ENCODE peak calls at places on chromosomes 11 and 22, in four cellular contexts. R is hepatocyte, Q is right lobe of liver, W is mucosa of descending colon. G is an unnamed sample. For H3K9me3, the result is how much of the 10 kb centered on the place peaks cover.

GRCh38 chr11:106614280-106614679 is 404.0 kb downstream of the GUCY1A2 start:
- DNase-seq in R (no peak), Q (no peak), W (no peak), G (no peak)

GRCh38 chr11:65180877-65181568 is 705 bp upstream of the CAPN1 start:
- DNase-seq in R (peak), Q (no peak), W (peak), G (peak)

GRCh38 chr22:30275625-30276024 is 9.0 kb upstream of the OSM start:
- DNase-seq in R (no peak), Q (no peak), W (no peak), G (no peak)

GRCh38 chr11:46458491-46458890 is 66.9 kb upstream of the CHRM4 start:
- DNase-seq in R (no peak), Q (no peak), W (no peak), G (no peak)

GRCh38 chr11:130719516-130719915 is 196.8 kb downstream of the SNX19 start:
- DNase-seq in R (no peak), Q (no peak), W (no peak), G (no peak)

GRCh38 chr11:35355102-35355749 is 64.1 kb downstream of the SLC1A2 start:
- DNase-seq in R (no peak), Q (no peak), W (no peak), G (no peak)

GRCh38 chr11:70675697-70676374 is 277.5 kb downstream of the CTTN start:
- DNase-seq in R (peak), Q (no peak), W (peak), G (peak)

GRCh38 chr11:83862691-83863090 is 576.5 kb upstream of the CCDC90B start:
- DNase-seq in R (no peak), Q (no peak), W (no peak), G (no peak)

GRCh38 chr22:40919446-40919845 is 31.7 kb upstream of the RBX1 start:
- DNase-seq in R (no peak), Q (no peak), W (no peak), G (no peak)

GRCh38 chr22:30546616-30547015 is at the start of gene SEC14L6:
- DNase-seq in R (no peak), Q (no peak), W (no peak), G (no peak)

GRCh38 chr11:12537778-12538401 is 136.3 kb upstream of the TEAD1 start:
- DNase-seq in R (no peak), Q (no peak), W (no peak), G (no peak)

GRCh38 chr11:16817321-16817720 is 78.9 kb downstream of the C11orf58 start:
- DNase-seq in R (no peak), Q (no peak), W (no peak), G (no peak)

GRCh38 chr22:30411780-30412179 is 13.8 kb upstream of the MTFP1 start:
- DNase-seq in R (no peak), Q (no peak), W (no peak), G (no peak)

GRCh38 chr11:68470304-68470811 is 9.8 kb downstream of the PPP6R3 start:
- DNase-seq in R (no peak), Q (no peak), W (no peak), G (no peak)

GRCh38 chr11:68314886-68315580 is 2.6 kb downstream of the LRP5 start:
- DNase-seq in R (peak), Q (peak), W (peak), G (peak)

GRCh38 chr11:96943970-96944369 is 554.2 kb downstream of the JRKL start:
- DNase-seq in R (no peak), Q (no peak), W (no peak), G (peak)

GRCh38 chr11:76329084-76329648 is 51.8 kb downstream of the THAP12 start:
- DNase-seq in R (peak), Q (no peak), W (no peak), G (no peak)

GRCh38 chr11:19719960-19720359 is 7.3 kb downstream of the NAV2 start:
- DNase-seq in R (no peak), Q (no peak), W (no peak), G (no peak)

GRCh38 chr11:12973529-12974181 is 35.5 kb upstream of the RASSF10 start:
- DNase-seq in R (no peak), Q (no peak), W (no peak), G (peak)

GRCh38 chr22:28822930-28823481 is 22.6 kb upstream of the XBP1 start:
- DNase-seq in R (peak), Q (no peak), W (peak), G (no peak)

GRCh38 chr11:114818382-114818781 is 140.1 kb downstream of the NXPE2 start:
- DNase-seq in R (no peak), Q (no peak), W (no peak), G (no peak)

GRCh38 chr11:75768112-75768908 is at the start of gene DGAT2:
- DNase-seq in R (peak), Q (peak), W (peak), G (peak)

GRCh38 chr11:6273188-6273587 is 13.6 kb downstream of the CCKBR start:
- DNase-seq in R (no peak), Q (no peak), W (no peak), G (no peak)

GRCh38 chr11:6270584-6271246 is 11.1 kb downstream of the CCKBR start:
- DNase-seq in R (no peak), Q (no peak), W (no peak), G (no peak)

GRCh38 chr11:6271598-6271997 is 12.0 kb downstream of the CCKBR start:
- DNase-seq in R (no peak), Q (no peak), W (no peak), G (no peak)

GRCh38 chr11:6268811-6269210 is 9.2 kb downstream of the CCKBR start:
- DNase-seq in R (no peak), Q (no peak), W (no peak), G (no peak)

DNA sequence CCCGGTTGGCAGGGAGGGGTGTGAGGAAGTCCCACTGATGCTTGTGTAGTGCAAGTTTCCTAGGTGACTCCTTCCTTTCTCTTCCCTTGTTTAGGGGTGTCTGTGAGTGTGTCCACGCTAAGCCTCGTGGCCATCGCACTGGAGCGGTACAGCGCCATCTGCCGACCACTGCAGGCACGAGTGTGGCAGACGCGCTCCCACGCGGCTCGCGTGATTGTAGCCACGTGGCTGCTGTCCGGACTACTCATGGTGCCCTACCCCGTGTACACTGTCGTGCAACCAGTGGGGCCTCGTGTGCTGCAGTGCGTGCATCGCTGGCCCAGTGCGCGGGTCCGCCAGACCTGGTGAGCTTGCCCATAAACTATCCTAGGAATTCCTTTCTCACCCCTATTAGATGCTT is 10.4 kb downstream of the CCKBR start:
- DNase-seq in R (no peak), Q (no peak), W (no peak), G (no peak)
- TF ChIP-seq CTCF in R (no peak), Q (no peak), W (no peak), G (no peak)

GRCh38 chr11:55571828-55572227 is at the start of gene OR4C16:
- DNase-seq in R (no peak), Q (no peak), W (no peak), G (no peak)
- H3K9me3 ChIP-seq in R (under half), Q (under half), W (under half), G (under half)

GRCh38 chr11:60345489-60345888 is 18.4 kb downstream of the MS4A6E start:
- DNase-seq in R (peak), Q (no peak), W (peak), G (peak)

GRCh38 chr11:60347084-60347797 is 20.2 kb downstream of the MS4A6E start:
- DNase-seq in R (no peak), Q (no peak), W (no peak), G (no peak)

GRCh38 chr11:60344146-60344545 is 17.1 kb downstream of the MS4A6E start:
- DNase-seq in R (no peak), Q (no peak), W (no peak), G (no peak)

GRCh38 chr11:60349990-60350389 is 22.9 kb downstream of the MS4A6E start:
- DNase-seq in R (no peak), Q (no peak), W (no peak), G (no peak)

DNA sequence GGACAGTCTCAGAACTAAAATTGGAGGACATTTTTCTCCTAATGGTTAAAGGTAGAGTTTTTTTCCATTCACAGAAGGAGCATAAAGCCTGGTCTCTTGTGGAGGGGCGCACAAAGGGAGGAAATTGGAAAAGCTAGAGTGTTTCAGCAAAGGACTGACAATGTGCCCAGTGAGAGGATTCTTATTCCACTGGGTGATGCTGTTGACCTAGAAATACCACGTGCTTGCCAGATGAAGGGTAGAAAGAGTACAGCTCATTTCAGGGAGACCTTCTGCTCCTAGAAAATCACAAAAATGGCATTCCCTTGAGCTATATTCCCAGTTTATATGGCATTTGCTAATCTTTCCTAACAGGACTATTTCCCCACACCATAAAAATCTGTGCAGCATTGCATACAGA is 21.1 kb downstream of the MS4A6E start:
- DNase-seq in R (no peak), Q (no peak), W (no peak), G (no peak)
- TF ChIP-seq CTCF in R (no peak), Q (no peak), W (no peak), G (peak)

DNA sequence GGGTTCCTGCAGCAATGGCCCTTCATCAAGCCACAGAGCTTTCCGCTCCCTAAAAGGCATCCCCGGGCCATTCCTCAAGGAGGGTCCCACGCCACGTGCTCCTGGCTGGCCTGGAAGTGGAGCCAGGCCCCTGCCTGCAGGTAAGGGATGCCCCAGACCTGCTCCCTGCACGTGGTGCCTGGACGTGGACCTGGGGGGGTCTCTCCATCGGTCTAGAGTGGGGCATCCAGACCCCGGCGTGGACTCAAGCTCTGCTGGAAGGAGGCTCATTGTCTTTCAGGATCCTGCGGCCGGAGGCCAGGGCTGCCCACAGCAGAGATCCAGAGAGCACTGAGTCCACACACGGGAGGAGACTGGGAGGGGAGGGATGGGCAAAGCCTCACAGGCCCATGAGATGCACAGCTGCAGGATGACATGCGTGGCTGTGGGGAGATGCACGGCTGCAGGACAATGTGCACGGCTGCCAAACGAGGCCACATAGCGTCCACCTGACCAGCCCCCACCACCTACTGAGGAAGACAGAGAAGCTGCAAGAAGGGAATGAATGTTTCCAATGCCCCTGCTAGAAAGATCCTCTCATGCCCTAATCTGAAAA is 236.7 kb downstream of the BRD1 start:
- DNase-seq in R (no peak), Q (no peak), W (no peak), G (no peak)
- H3K9me3 ChIP-seq in R (under half), Q (under half), W (under half), G (under half)

G was measured in PC-3.